ENCODE peak calls at places on chromosome 5, in ten cellular contexts. W is mucosa of descending colon, B is heart left ventricle, E is A549, T is BE2C, Y is MCF 10A, G is GM10248, H is fibroblast of pulmonary artery, D is thoracic aorta, O is PC-9. V is an unnamed sample.

GRCh38 chr5:75463726-75464125 is 47.7 kb downstream of the CERT1 start:
- DNase-seq in W (no peak), B (no peak), E (no peak), T (no peak), Y (peak), G (no peak), H (no peak), D (no peak), O (peak), V (no peak)

GRCh38 chr5:168106008-168106761 is 185.3 kb upstream of the WWC1 start:
- DNase-seq in W (no peak), B (no peak), E (no peak), T (no peak), Y (no peak), G (no peak), H (peak), D (no peak), O (no peak), V (no peak)

GRCh38 chr5:56278267-56278826 is 45.2 kb upstream of the ANKRD55 start:
- DNase-seq in W (no peak), B (no peak), E (no peak), T (no peak), Y (no peak), G (no peak), H (peak), D (no peak), O (peak), V (peak)

GRCh38 chr5:99715921-99716320 is 787.1 kb upstream of the CHD1 start:
- DNase-seq in W (no peak), B (no peak), E (no peak), T (no peak), Y (no peak), G (no peak), H (no peak), D (no peak), O (no peak), V (no peak)

GRCh38 chr5:132060501-132061161 is at the start of gene IL3:
- DNase-seq in W (no peak), B (peak), E (no peak), T (no peak), Y (no peak), G (no peak), H (no peak), D (no peak), O (no peak), V (no peak)

GRCh38 chr5:133371371-133372155 is 240.8 kb downstream of the FSTL4 start:
- DNase-seq in W (no peak), B (no peak), E (no peak), T (no peak), Y (no peak), G (no peak), H (no peak), D (no peak), O (no peak), V (no peak)

GRCh38 chr5:119368238-119368630 is 12.4 kb downstream of the TNFAIP8 start:
- DNase-seq in W (no peak), B (no peak), E (no peak), T (no peak), Y (no peak), G (no peak), H (no peak), D (no peak), O (no peak), V (no peak)

GRCh38 chr5:134874831-134875655 is 872 bp downstream of the TXNDC15 start:
- DNase-seq in W (peak), B (peak), E (peak), T (peak), Y (peak), G (peak), H (peak), D (no peak), O (peak), V (peak)

GRCh38 chr5:132812123-132812948 is 766 bp upstream of the SOWAHA start:
- DNase-seq in W (no peak), B (no peak), E (no peak), T (no peak), Y (no peak), G (no peak), H (no peak), D (no peak), O (no peak), V (no peak)

GRCh38 chr5:128216860-128217531 is 133.4 kb downstream of the SLC12A2 start:
- DNase-seq in W (no peak), B (peak), E (no peak), T (no peak), Y (peak), G (no peak), H (peak), D (no peak), O (no peak), V (peak)

GRCh38 chr5:126448720-126449119 is 25.5 kb downstream of the GRAMD2B start:
- DNase-seq in W (no peak), B (no peak), E (no peak), T (no peak), Y (no peak), G (no peak), H (no peak), D (no peak), O (no peak), V (no peak)

GRCh38 chr5:115343855-115344254 is 47.4 kb upstream of the CCDC112 start:
- DNase-seq in W (no peak), B (no peak), E (no peak), T (no peak), Y (peak), G (no peak), H (peak), D (no peak), O (no peak), V (peak)

GRCh38 chr5:88942967-88943291 is 59.9 kb upstream of the MEF2C start:
- DNase-seq in W (no peak), B (no peak), E (no peak), T (no peak), Y (no peak), G (no peak), H (no peak), D (no peak), O (no peak), V (no peak)

GRCh38 chr5:134083517-134083916 is 31.0 kb upstream of the TCF7 start:
- DNase-seq in W (no peak), B (no peak), E (no peak), T (no peak), Y (no peak), G (no peak), H (no peak), D (no peak), O (no peak), V (peak)

GRCh38 chr5:133247881-133248642 is 196.2 kb downstream of the HSPA4 start:
- DNase-seq in W (peak), B (no peak), E (peak), T (peak), Y (peak), G (no peak), H (peak), D (no peak), O (peak), V (peak)

GRCh38 chr5:96942911-96943310 is 7.0 kb downstream of the LNPEP start:
- DNase-seq in W (no peak), B (no peak), E (no peak), T (no peak), Y (no peak), G (no peak), H (no peak), D (no peak), O (no peak), V (peak)

GRCh38 chr5:95955996-95956899 is 5.4 kb downstream of the ELL2 start:
- DNase-seq in W (no peak), B (no peak), E (no peak), T (no peak), Y (peak), G (no peak), H (peak), D (no peak), O (no peak), V (peak)

GRCh38 chr5:34959323-34959722 is 30.0 kb downstream of the DNAJC21 start:
- DNase-seq in W (no peak), B (no peak), E (no peak), T (no peak), Y (peak), G (peak), H (peak), D (no peak), O (peak), V (peak)

GRCh38 chr5:65209341-65209740 is 272.4 kb downstream of the ADAMTS6 start:
- DNase-seq in W (no peak), B (no peak), E (no peak), T (no peak), Y (peak), G (no peak), H (peak), D (no peak), O (no peak), V (peak)

GRCh38 chr5:93193756-93194155 is 387.3 kb downstream of the NR2F1-AS1 start:
- DNase-seq in W (no peak), B (no peak), E (no peak), T (no peak), Y (peak), G (no peak), H (peak), D (no peak), O (no peak), V (no peak)

GRCh38 chr5:134383980-134384697 is 12.8 kb downstream of the UBE2B start:
- DNase-seq in W (no peak), B (no peak), E (no peak), T (no peak), Y (no peak), G (peak), H (no peak), D (no peak), O (no peak), V (no peak)

GRCh38 chr5:65861830-65862241 is 64.5 kb upstream of the ERBIN start:
- DNase-seq in W (no peak), B (no peak), E (no peak), T (no peak), Y (peak), G (no peak), H (peak), D (no peak), O (peak), V (peak)

GRCh38 chr5:114989512-114989911 is 180.2 kb downstream of the TRIM36 start:
- DNase-seq in W (no peak), B (no peak), E (no peak), T (no peak), Y (no peak), G (no peak), H (no peak), D (no peak), O (no peak), V (no peak)

GRCh38 chr5:34498582-34498981 is 157.5 kb upstream of the RAI14 start:
- DNase-seq in W (no peak), B (no peak), E (no peak), T (no peak), Y (no peak), G (no peak), H (no peak), D (no peak), O (no peak), V (no peak)

GRCh38 chr5:40860711-40861110 is 19.5 kb downstream of the CARD6 start:
- DNase-seq in W (no peak), B (no peak), E (no peak), T (no peak), Y (no peak), G (no peak), H (peak), D (no peak), O (no peak), V (no peak)

GRCh38 chr5:142141463-142141862 is 32.9 kb downstream of the NDFIP1 start:
- DNase-seq in W (no peak), B (no peak), E (no peak), T (no peak), Y (no peak), G (no peak), H (no peak), D (no peak), O (no peak), V (no peak)

GRCh38 chr5:6473284-6473683 is 24.6 kb downstream of the UBE2QL1 start:
- DNase-seq in W (no peak), B (peak), E (no peak), T (no peak), Y (no peak), G (no peak), H (no peak), D (no peak), O (no peak), V (no peak)
- TF ChIP-seq CTCF in W (no peak), B (no peak), E (no peak), T (no peak), Y (no peak), G (no peak), H (no peak), D (no peak), O (no peak), V (no peak)

GRCh38 chr5:150353395-150353675 is 4.2 kb upstream of the TCOF1 start:
- DNase-seq in W (no peak), B (no peak), E (no peak), T (no peak), Y (no peak), G (no peak), H (no peak), D (no peak), O (no peak), V (no peak)
- TF ChIP-seq CTCF in W (no peak), B (no peak), E (no peak), T (no peak), Y (no peak), G (no peak), H (no peak), D (no peak), O (no peak), V (no peak)

GRCh38 chr5:59503223-59503622 is 390.3 kb downstream of the PDE4D start:
- DNase-seq in W (no peak), B (no peak), E (peak), T (no peak), Y (no peak), G (no peak), H (no peak), D (no peak), O (no peak), V (no peak)

GRCh38 chr5:59496524-59497134 is 396.9 kb downstream of the PDE4D start:
- DNase-seq in W (peak), B (no peak), E (no peak), T (peak), Y (peak), G (peak), H (peak), D (no peak), O (no peak), V (peak)

GRCh38 chr5:59500014-59500413 is 393.5 kb downstream of the PDE4D start:
- DNase-seq in W (no peak), B (no peak), E (no peak), T (no peak), Y (no peak), G (no peak), H (no peak), D (no peak), O (no peak), V (no peak)
- TF ChIP-seq CTCF in W (no peak), B (no peak), E (no peak), T (no peak), Y (no peak), G (no peak), H (no peak), D (no peak), O (no peak), V (no peak)

GRCh38 chr5:55066278-55066677 is 36.2 kb upstream of the GZMA start:
- DNase-seq in W (no peak), B (no peak), E (no peak), T (no peak), Y (no peak), G (no peak), H (no peak), D (no peak), O (no peak), V (no peak)

GRCh38 chr5:55063899-55064298 is 38.5 kb upstream of the GZMA start:
- DNase-seq in W (no peak), B (no peak), E (no peak), T (no peak), Y (no peak), G (no peak), H (peak), D (no peak), O (no peak), V (peak)

GRCh38 chr5:55064523-55064922 is 37.9 kb upstream of the GZMA start:
- DNase-seq in W (no peak), B (no peak), E (no peak), T (no peak), Y (no peak), G (no peak), H (no peak), D (no peak), O (no peak), V (no peak)

GRCh38 chr5:55062039-55062779 is 38.2 kb downstream of the GZMK start:
- DNase-seq in W (peak), B (no peak), E (no peak), T (no peak), Y (no peak), G (no peak), H (no peak), D (no peak), O (no peak), V (no peak)

GRCh38 chr5:55063220-55063863 is 39.1 kb upstream of the GZMA start:
- DNase-seq in W (no peak), B (no peak), E (no peak), T (no peak), Y (peak), G (no peak), H (peak), D (no peak), O (no peak), V (peak)
- TF ChIP-seq CTCF in W (no peak), B (no peak), E (no peak), T (no peak), Y (no peak), G (no peak), H (no peak), D (no peak), O (no peak), V (no peak)

GRCh38 chr5:77129386-77129785 is 42.3 kb upstream of the ZBED3 start:
- DNase-seq in W (no peak), B (no peak), E (peak), T (peak), Y (peak), G (no peak), H (peak), D (no peak), O (peak), V (no peak)
- TF ChIP-seq CTCF in W (no peak), B (no peak), E (peak), T (peak), Y (peak), G (no peak), H (peak), D (peak), O (peak), V (peak)

GRCh38 chr5:144207875-144208444 is 37.3 kb downstream of the KCTD16 start:
- DNase-seq in W (no peak), B (no peak), E (no peak), T (no peak), Y (no peak), G (no peak), H (no peak), D (no peak), O (no peak), V (peak)
- TF ChIP-seq CTCF in W (no peak), B (no peak), E (no peak), T (no peak), Y (no peak), G (no peak), H (no peak), D (no peak), O (no peak), V (no peak)

DNA sequence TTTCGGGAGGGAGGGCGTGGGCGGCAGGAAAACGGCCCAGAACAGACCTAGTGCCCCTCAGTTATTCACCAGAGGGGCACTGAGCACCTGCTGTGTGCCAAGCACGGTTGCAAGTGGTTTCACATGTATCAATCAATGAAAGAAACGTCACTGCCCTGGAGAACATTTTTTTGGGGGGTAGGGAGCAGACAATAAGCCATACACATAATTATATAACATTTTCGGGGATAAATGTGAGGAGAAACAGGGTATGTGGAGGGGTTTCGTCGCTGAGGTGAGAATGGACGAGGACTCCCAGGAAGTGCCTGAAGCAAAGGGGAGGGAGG is 444 bp upstream of the ZNF354A start:
- DNase-seq in W (no peak), B (no peak), E (no peak), T (no peak), Y (no peak), G (no peak), H (no peak), D (no peak), O (no peak), V (no peak)
- TF ChIP-seq CTCF in W (no peak), B (no peak), E (no peak), T (no peak), Y (no peak), G (no peak), H (no peak), D (peak), O (peak), V (no peak)

DNA sequence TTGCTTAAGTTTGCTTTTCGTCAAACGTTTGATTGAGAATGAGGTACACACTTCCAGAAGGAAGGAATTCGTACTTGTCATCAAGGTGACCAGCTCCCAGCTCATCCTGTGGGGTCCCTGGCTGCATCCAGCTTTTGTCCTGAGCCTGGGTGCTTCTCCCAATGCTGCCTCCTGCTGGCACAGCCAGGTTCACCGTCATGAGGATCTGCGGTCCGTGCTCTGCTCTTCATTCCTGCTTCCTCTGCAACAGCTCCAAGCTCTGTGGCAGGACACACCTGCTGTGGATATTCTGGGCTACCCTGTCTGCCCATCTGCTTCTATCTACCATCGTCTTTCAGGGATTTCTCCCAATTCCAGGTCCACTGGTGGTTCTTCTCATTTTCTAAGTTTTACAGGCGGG is 13.3 kb upstream of the UBE2QL1 start:
- DNase-seq in W (peak), B (no peak), E (no peak), T (peak), Y (peak), G (no peak), H (peak), D (no peak), O (no peak), V (no peak)
- TF ChIP-seq CTCF in W (no peak), B (peak), E (peak), T (peak), Y (no peak), G (peak), H (peak), D (no peak), O (peak), V (peak)

GRCh38 chr5:1324719-1325190 is 20.1 kb downstream of the CLPTM1L start:
- DNase-seq in W (no peak), B (no peak), E (no peak), T (no peak), Y (peak), G (no peak), H (no peak), D (no peak), O (no peak), V (no peak)
- TF ChIP-seq CTCF in W (no peak), B (no peak), E (no peak), T (no peak), Y (no peak), G (no peak), H (no peak), D (no peak), O (no peak), V (no peak)

DNA sequence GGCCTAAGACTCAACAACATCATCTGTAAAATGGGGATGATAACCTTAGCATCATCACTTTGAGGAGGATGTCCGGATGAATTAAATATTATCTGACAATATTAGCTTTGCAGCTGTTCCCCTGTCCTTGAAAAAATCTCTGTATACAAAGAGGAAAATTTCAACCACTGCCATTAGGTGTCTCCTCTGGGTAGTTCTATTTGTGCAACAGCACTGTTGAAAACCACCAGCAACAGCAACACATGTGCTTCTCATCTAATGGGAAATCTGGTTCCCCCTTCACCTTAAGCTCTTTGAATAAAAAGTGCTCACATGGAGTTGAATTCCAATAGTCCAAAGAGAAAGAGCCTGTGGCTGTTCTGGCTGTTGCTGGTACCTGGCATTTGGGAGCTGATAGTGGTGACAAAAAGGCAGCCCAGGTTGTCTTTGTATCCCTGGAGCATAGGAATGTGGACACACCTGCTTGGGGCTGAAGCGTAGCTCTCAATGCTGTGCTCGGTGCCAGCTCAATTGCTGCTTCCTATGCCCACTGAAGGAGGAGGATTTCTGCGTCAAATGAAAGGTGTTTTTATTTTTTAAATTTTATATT is 322.1 kb upstream of the MSX2 start:
- DNase-seq in W (no peak), B (no peak), E (no peak), T (no peak), Y (peak), G (no peak), H (no peak), D (no peak), O (peak), V (peak)
- TF ChIP-seq CTCF in W (no peak), B (no peak), E (peak), T (peak), Y (no peak), G (no peak), H (no peak), D (no peak), O (no peak), V (no peak)